ENCODE peak calls at places on chromosomes 11 and 22, in six cellular contexts. Q is endothelial cell; R is fibroblast of mammary gland; X is HT1080; B is stimulated activated CD8-positive, alpha-beta memory T cell treated with anti-CD3 and anti-CD28 coated beads, Interleukin-12 subunit alpha, Interleukin-12 subunit beta, amount 100 ng/mL, for 4 hours; A is AG08395. E is an unnamed sample.

GRCh38 chr11:36594316-36594989 is at the start of gene IFTAP:
- DNase-seq in Q (peak), R (peak), X (peak), B (peak), A (peak), E (no peak)

GRCh38 chr11:94148189-94148588 is 19.5 kb downstream of the PANX1 start:
- DNase-seq in Q (no peak), R (no peak), X (no peak), B (no peak), A (no peak), E (no peak)

GRCh38 chr22:48868554-48868953 is 959.1 kb downstream of the BRD1 start:
- DNase-seq in Q (no peak), R (no peak), X (no peak), B (no peak), A (no peak), E (no peak)

GRCh38 chr11:94809251-94809650 is 41.1 kb downstream of the AMOTL1 start:
- DNase-seq in Q (no peak), R (no peak), X (no peak), B (no peak), A (peak), E (no peak)

GRCh38 chr11:70090989-70091388 is 12.9 kb downstream of the ANO1 start:
- DNase-seq in Q (no peak), R (no peak), X (no peak), B (no peak), A (no peak), E (no peak)

GRCh38 chr11:105229758-105230157 is 90.2 kb upstream of the CARD18 start:
- DNase-seq in Q (no peak), R (no peak), X (no peak), B (no peak), A (no peak), E (no peak)

GRCh38 chr22:22823126-22823804 is 64.4 kb upstream of the IGLL5 start:
- DNase-seq in Q (no peak), R (no peak), X (no peak), B (no peak), A (no peak), E (no peak)

GRCh38 chr22:30890689-30891442 is 77.7 kb downstream of the MORC2 start:
- DNase-seq in Q (peak), R (peak), X (peak), B (no peak), A (peak), E (no peak)

GRCh38 chr22:20211997-20212753 is 55.9 kb downstream of the RTN4R start:
- DNase-seq in Q (no peak), R (peak), X (no peak), B (no peak), A (no peak), E (no peak)

E was measured in natural killer cell.